ENCODE peak calls at places on chromosomes 1 and 21, in seven cellular contexts. One of them, this sample, is unnamed.

GRCh38 chr1:55047611-55048010 is 8.3 kb downstream of the PCSK9 start:
- DNase-seq in OCI-LY7: no peak
- DNase-seq in mammary epithelial cell: no peak
- DNase-seq in kidney: no peak
- DNase-seq in activated CD4-positive, alpha-beta T cell treated with anti-CD3 and anti-CD28 coated beads, Interleukin-2, amount 10 ng/mL, durations not matched to agents 7 days and 5 days: no peak
- DNase-seq in neural crest cell: no peak
- DNase-seq in hippocampal formation: no peak
- DNase-seq in this sample: no peak

GRCh38 chr1:30778156-30778978 is 20.8 kb upstream of the LAPTM5 start:
- DNase-seq in OCI-LY7: no peak
- DNase-seq in mammary epithelial cell: peak
- DNase-seq in kidney: peak
- DNase-seq in activated CD4-positive, alpha-beta T cell treated with anti-CD3 and anti-CD28 coated beads, Interleukin-2, amount 10 ng/mL, durations not matched to agents 7 days and 5 days: no peak
- DNase-seq in neural crest cell: no peak
- DNase-seq in hippocampal formation: no peak
- DNase-seq in this sample: no peak

GRCh38 chr21:20997308-20997632 is 939 bp upstream of the NCAM2 start:
- DNase-seq in OCI-LY7: no peak
- DNase-seq in mammary epithelial cell: no peak
- DNase-seq in kidney: peak
- DNase-seq in activated CD4-positive, alpha-beta T cell treated with anti-CD3 and anti-CD28 coated beads, Interleukin-2, amount 10 ng/mL, durations not matched to agents 7 days and 5 days: no peak
- DNase-seq in neural crest cell: no peak
- DNase-seq in hippocampal formation: peak
- DNase-seq in this sample: no peak

GRCh38 chr1:176691251-176692228 is 228.6 kb downstream of the PAPPA2 start:
- DNase-seq in OCI-LY7: peak
- DNase-seq in mammary epithelial cell: peak
- DNase-seq in kidney: no peak
- DNase-seq in activated CD4-positive, alpha-beta T cell treated with anti-CD3 and anti-CD28 coated beads, Interleukin-2, amount 10 ng/mL, durations not matched to agents 7 days and 5 days: peak
- DNase-seq in neural crest cell: peak
- DNase-seq in hippocampal formation: no peak
- DNase-seq in this sample: no peak

GRCh38 chr21:39313042-39313456 is 383 bp downstream of the BRWD1 start:
- DNase-seq in OCI-LY7: no peak
- DNase-seq in mammary epithelial cell: no peak
- DNase-seq in kidney: peak
- DNase-seq in activated CD4-positive, alpha-beta T cell treated with anti-CD3 and anti-CD28 coated beads, Interleukin-2, amount 10 ng/mL, durations not matched to agents 7 days and 5 days: no peak
- DNase-seq in neural crest cell: no peak
- DNase-seq in hippocampal formation: no peak
- DNase-seq in this sample: no peak

GRCh38 chr1:46411601-46412341 is 17.7 kb downstream of the FAAH start:
- DNase-seq in OCI-LY7: no peak
- DNase-seq in mammary epithelial cell: no peak
- DNase-seq in kidney: no peak
- DNase-seq in activated CD4-positive, alpha-beta T cell treated with anti-CD3 and anti-CD28 coated beads, Interleukin-2, amount 10 ng/mL, durations not matched to agents 7 days and 5 days: no peak
- DNase-seq in neural crest cell: no peak
- DNase-seq in hippocampal formation: no peak
- DNase-seq in this sample: no peak

GRCh38 chr1:30735124-30735523 is 11.7 kb upstream of the MATN1 start:
- DNase-seq in OCI-LY7: no peak
- DNase-seq in mammary epithelial cell: no peak
- DNase-seq in kidney: peak
- DNase-seq in activated CD4-positive, alpha-beta T cell treated with anti-CD3 and anti-CD28 coated beads, Interleukin-2, amount 10 ng/mL, durations not matched to agents 7 days and 5 days: no peak
- DNase-seq in neural crest cell: no peak
- DNase-seq in hippocampal formation: no peak
- DNase-seq in this sample: no peak

GRCh38 chr1:24641646-24642151 is 1.4 kb upstream of the SRRM1 start:
- DNase-seq in OCI-LY7: peak
- DNase-seq in mammary epithelial cell: peak
- DNase-seq in kidney: peak
- DNase-seq in activated CD4-positive, alpha-beta T cell treated with anti-CD3 and anti-CD28 coated beads, Interleukin-2, amount 10 ng/mL, durations not matched to agents 7 days and 5 days: peak
- DNase-seq in neural crest cell: no peak
- DNase-seq in hippocampal formation: no peak
- DNase-seq in this sample: peak

GRCh38 chr1:53878492-53879105 is 11.0 kb downstream of the YIPF1 start:
- DNase-seq in OCI-LY7: peak
- DNase-seq in mammary epithelial cell: peak
- DNase-seq in kidney: no peak
- DNase-seq in activated CD4-positive, alpha-beta T cell treated with anti-CD3 and anti-CD28 coated beads, Interleukin-2, amount 10 ng/mL, durations not matched to agents 7 days and 5 days: peak
- DNase-seq in neural crest cell: no peak
- DNase-seq in hippocampal formation: no peak
- DNase-seq in this sample: no peak

GRCh38 chr1:19036701-19037605 is 80.5 kb upstream of the IFFO2 start:
- DNase-seq in OCI-LY7: no peak
- DNase-seq in mammary epithelial cell: no peak
- DNase-seq in kidney: no peak
- DNase-seq in activated CD4-positive, alpha-beta T cell treated with anti-CD3 and anti-CD28 coated beads, Interleukin-2, amount 10 ng/mL, durations not matched to agents 7 days and 5 days: no peak
- DNase-seq in neural crest cell: no peak
- DNase-seq in hippocampal formation: no peak
- DNase-seq in this sample: no peak

GRCh38 chr21:10639123-10639522 is 117.7 kb downstream of the TPTE start:
- DNase-seq in OCI-LY7: no peak
- DNase-seq in mammary epithelial cell: no peak
- DNase-seq in kidney: peak
- DNase-seq in activated CD4-positive, alpha-beta T cell treated with anti-CD3 and anti-CD28 coated beads, Interleukin-2, amount 10 ng/mL, durations not matched to agents 7 days and 5 days: no peak
- DNase-seq in neural crest cell: no peak
- DNase-seq in hippocampal formation: no peak
- DNase-seq in this sample: no peak

GRCh38 chr1:156616463-156616862 is 2.8 kb upstream of the HAPLN2 start:
- DNase-seq in OCI-LY7: no peak
- DNase-seq in mammary epithelial cell: no peak
- DNase-seq in kidney: peak
- DNase-seq in activated CD4-positive, alpha-beta T cell treated with anti-CD3 and anti-CD28 coated beads, Interleukin-2, amount 10 ng/mL, durations not matched to agents 7 days and 5 days: no peak
- DNase-seq in neural crest cell: peak
- DNase-seq in hippocampal formation: peak
- DNase-seq in this sample: no peak

GRCh38 chr1:110927484-110928075 is 36.1 kb downstream of the LRIF1 start:
- DNase-seq in OCI-LY7: no peak
- DNase-seq in mammary epithelial cell: peak
- DNase-seq in kidney: no peak
- DNase-seq in activated CD4-positive, alpha-beta T cell treated with anti-CD3 and anti-CD28 coated beads, Interleukin-2, amount 10 ng/mL, durations not matched to agents 7 days and 5 days: no peak
- DNase-seq in neural crest cell: no peak
- DNase-seq in hippocampal formation: no peak
- DNase-seq in this sample: no peak

GRCh38 chr1:183319051-183319450 is 99.1 kb downstream of the NMNAT2 start:
- DNase-seq in OCI-LY7: no peak
- DNase-seq in mammary epithelial cell: peak
- DNase-seq in kidney: no peak
- DNase-seq in activated CD4-positive, alpha-beta T cell treated with anti-CD3 and anti-CD28 coated beads, Interleukin-2, amount 10 ng/mL, durations not matched to agents 7 days and 5 days: no peak
- DNase-seq in neural crest cell: no peak
- DNase-seq in hippocampal formation: no peak
- DNase-seq in this sample: no peak

This sample was measured in CD8-positive, alpha-beta memory T cell.